ENCODE peak calls at places on chromosomes 4 and X, in four cellular contexts. Q is endothelial cell of umbilical vein, I is OCI-LY7, X is endothelial cell. J is an unnamed sample.

GRCh38 chr4:8276358-8277240 is 7.0 kb downstream of the HTRA3 start:
- DNase-seq in I (no peak), Q (peak), X (no peak), J (no peak)

GRCh38 chr4:19623866-19624265 is 627.8 kb upstream of the SLIT2 start:
- DNase-seq in Q (peak), I (no peak), X (no peak), J (no peak)

GRCh38 chr4:187103351-187103750 is 379.7 kb upstream of the FAT1 start:
- DNase-seq in Q (no peak), I (peak), X (no peak), J (no peak)

GRCh38 chrX:40558590-40558989 is 22.2 kb upstream of the ATP6AP2 start:
- DNase-seq in I (no peak), X (no peak), Q (no peak), J (no peak)

GRCh38 chr4:107994894-107995293 is 5.2 kb downstream of the HADH start:
- DNase-seq in X (no peak), Q (no peak), I (no peak), J (no peak)

GRCh38 chr4:123841431-123842121 is 445.0 kb downstream of the SPRY1 start:
- DNase-seq in I (no peak), X (no peak), Q (no peak), J (no peak)

GRCh38 chr4:151930372-151930771 is 169.6 kb upstream of the GATB start:
- DNase-seq in X (no peak), Q (no peak), I (no peak), J (no peak)

GRCh38 chr4:123104275-123104674 is 181.9 kb upstream of the NUDT6 start:
- DNase-seq in I (no peak), X (no peak), Q (no peak), J (no peak)

GRCh38 chr4:94369046-94369445 is 26.4 kb upstream of the HPGDS start:
- DNase-seq in X (no peak), I (no peak), Q (no peak), J (no peak)

GRCh38 chr4:23355263-23355662 is 534.6 kb downstream of the PPARGC1A start:
- DNase-seq in Q (no peak), I (no peak), X (no peak), J (no peak)

GRCh38 chrX:23503835-23504539 is 163.3 kb upstream of the PRDX4 start:
- DNase-seq in Q (peak), X (no peak), I (no peak), J (no peak)

GRCh38 chr4:78561677-78562076 is 10.1 kb downstream of the ANXA3 start:
- DNase-seq in X (no peak), I (no peak), Q (no peak), J (no peak)

GRCh38 chr4:180084561-180084960 is 2158.6 kb upstream of the TENM3 start:
- DNase-seq in I (no peak), X (no peak), Q (no peak), J (no peak)

GRCh38 chr4:122152699-122153328 is 683 bp downstream of the BLTP1 start:
- DNase-seq in X (peak), Q (peak), I (peak), J (no peak)

GRCh38 chr4:8508731-8509130 is 68.2 kb downstream of the TRMT44 start:
- DNase-seq in Q (no peak), I (no peak), X (no peak), J (no peak)

GRCh38 chr4:64230709-64231310 is 178.4 kb downstream of the TECRL start:
- DNase-seq in Q (no peak), I (peak), X (no peak), J (no peak)

DNA sequence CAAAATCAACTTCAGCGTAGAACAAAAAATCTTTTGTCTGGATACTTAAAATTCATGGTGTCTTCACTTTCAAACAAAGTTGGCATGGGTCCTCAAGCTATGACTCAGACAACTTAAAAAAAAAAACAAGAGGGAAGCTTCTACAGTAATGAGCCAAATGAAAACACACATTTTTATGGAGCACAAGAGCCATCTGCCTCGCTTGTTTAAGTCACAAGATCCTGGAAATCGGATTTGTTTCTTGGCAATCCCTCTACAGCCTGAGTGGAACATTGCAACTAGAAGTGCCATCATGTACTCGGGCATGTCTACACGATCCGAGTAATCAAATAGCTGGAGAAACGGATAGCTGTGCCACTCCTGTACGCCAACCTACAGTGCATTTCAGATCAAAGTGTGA is 22.6 kb downstream of the LAMP2 start:
- DNase-seq in I (no peak), Q (peak), X (no peak), J (no peak)
- TF ChIP-seq CTCF in I (no peak), Q (no peak), X (no peak), J (no peak)

GRCh38 chrX:48826135-48826875 is at the start of gene ERAS:
- DNase-seq in X (no peak), Q (no peak), I (no peak), J (no peak)
- TF ChIP-seq CTCF in X (no peak), Q (no peak), I (no peak), J (no peak)

DNA sequence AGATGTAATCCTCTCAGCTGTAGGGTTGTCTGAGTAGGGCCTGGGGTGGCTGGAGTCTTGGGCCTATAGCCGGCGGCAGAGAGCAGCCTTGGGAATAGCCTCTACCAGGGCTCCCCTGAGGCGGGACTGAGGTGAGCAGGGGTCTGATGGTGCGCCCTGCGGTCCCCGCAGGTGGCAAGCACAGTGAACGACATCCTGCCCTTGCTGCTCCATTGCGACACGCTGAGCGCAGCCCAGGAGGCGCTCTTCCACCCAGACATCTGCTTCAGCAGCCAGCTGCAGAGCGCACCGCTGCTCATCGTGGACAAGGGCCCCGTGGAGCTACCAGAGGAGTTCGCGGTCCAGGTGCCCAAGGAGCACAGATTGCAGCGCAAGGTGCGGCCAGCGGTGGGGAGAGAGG is 317.0 kb downstream of the ADGRL3 start:
- DNase-seq in Q (no peak), I (no peak), X (peak), J (no peak)
- TF ChIP-seq CTCF in Q (no peak), I (no peak), X (no peak), J (no peak)

GRCh38 chrX:143837444-143837843 is 46.4 kb upstream of the UBE2NL start:
- DNase-seq in I (no peak), Q (no peak), X (no peak), J (no peak)
- TF ChIP-seq CTCF in I (no peak), Q (no peak), X (no peak), J (no peak)

DNA sequence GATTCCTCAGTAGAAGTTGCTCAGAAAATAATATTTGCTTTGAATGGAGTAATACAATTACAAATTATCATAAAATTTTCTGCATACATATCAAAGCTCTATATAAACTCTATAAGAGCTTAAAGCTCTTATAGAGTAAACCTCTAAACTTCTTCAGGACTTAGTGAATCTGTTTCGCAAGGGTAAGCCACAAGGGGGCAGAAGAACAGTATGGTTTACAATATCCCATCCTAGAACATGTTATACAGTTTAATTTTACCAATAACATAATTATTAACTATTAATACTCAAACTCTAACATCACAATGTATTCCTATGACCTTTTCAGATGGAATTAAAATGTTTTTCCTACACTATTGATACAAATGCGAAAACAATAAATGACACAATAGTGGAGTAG is 33.8 kb upstream of the SPANXN1 start:
- DNase-seq in X (no peak), I (peak), Q (no peak), J (no peak)
- TF ChIP-seq CTCF in X (no peak), I (peak), Q (no peak), J (no peak)

DNA sequence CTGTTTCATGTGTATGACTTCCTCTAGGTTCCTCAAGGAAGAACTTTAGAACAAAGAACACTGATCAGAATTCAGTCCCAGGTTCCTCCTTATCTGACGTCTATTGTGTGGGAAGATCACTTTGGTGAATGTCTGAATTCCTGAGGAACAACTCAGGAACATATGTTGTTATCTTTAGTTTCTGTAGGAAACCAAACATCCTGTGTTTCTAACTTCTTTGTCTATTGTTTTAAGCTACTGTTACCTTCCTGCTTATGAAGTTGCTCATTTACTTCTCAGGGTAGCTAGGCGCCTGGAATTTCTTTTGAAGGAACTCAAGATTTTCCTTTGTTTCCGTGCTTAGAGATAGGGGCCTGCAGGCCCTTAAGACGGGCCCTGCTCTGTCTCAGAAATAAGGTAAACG is 46.2 kb downstream of the MAGEB5 start:
- DNase-seq in X (peak), Q (peak), I (no peak), J (no peak)
- TF ChIP-seq CTCF in X (no peak), Q (no peak), I (no peak), J (no peak)

GRCh38 chr4:33649015-33649414 is 2595.3 kb downstream of the ARAP2 start:
- DNase-seq in Q (no peak), I (no peak), X (peak), J (peak)
- TF ChIP-seq CTCF in Q (no peak), I (peak), X (peak), J (peak)

GRCh38 chr4:87058272-87059073 is 123.7 kb downstream of the AFF1 start:
- DNase-seq in I (no peak), Q (no peak), X (peak), J (no peak)
- TF ChIP-seq CTCF in I (no peak), Q (no peak), X (no peak), J (no peak)

DNA sequence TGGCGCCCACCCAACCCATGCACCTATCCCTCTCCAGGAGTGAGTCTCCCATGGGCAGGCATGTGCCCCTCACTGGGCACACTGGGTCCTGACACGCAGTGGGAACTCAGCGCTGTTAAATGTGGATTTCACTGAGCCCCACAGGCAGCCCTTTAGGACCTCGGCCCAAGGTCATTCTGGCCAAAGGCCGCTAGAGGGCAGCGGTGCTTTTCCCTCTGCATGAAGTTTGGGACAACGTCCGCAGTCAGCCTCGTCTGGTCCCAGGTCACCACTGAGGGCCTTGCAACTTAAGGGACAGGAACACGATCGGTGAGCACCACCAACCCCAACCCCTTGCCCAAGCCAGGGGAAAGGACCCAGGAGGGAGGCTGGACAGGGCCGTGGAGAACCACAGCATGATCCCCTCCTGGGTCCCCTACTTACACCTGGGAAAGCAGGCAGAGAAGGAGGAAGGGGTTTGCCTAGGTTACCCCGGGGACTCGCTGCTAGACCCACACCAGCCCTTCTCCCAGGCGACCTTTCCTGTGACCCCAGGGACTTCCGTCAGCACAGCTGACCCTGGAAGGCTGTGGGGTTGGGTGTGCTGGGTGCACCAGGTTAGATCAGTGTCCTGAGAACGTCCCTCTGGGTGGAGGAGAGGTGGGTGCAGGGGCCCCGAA is 24.0 kb downstream of the CYTL1 start:
- DNase-seq in I (peak), X (peak), Q (peak), J (peak)
- TF ChIP-seq CTCF in I (peak), X (peak), Q (peak), J (peak)

GRCh38 chr4:175562537-175562936 is 249.5 kb downstream of the GPM6A start:
- DNase-seq in Q (no peak), I (no peak), X (no peak), J (no peak)
- TF ChIP-seq CTCF in Q (no peak), I (no peak), X (no peak), J (no peak)